ENCODE peak calls at places on chromosomes 12 and 14, in four cellular contexts. L is pancreas, G is A549, X is uterus. O is an unnamed sample.

GRCh38 chr14:76782115-76782884 is 21.0 kb downstream of the VASH1 start:
- DNase-seq in L (peak), G (no peak), X (no peak), O (no peak)

GRCh38 chr14:77601846-77602609 is 14.4 kb downstream of the SPTLC2 start:
- DNase-seq in L (no peak), G (no peak), X (no peak), O (no peak)

GRCh38 chr12:75556306-75556899 is 45.0 kb upstream of the KRR1 start:
- DNase-seq in L (no peak), G (no peak), X (no peak), O (no peak)

GRCh38 chr12:3789838-3790237 is 36.9 kb upstream of the CRACR2A start:
- DNase-seq in L (no peak), G (no peak), X (no peak), O (no peak)

GRCh38 chr12:101773560-101774206 is 34.4 kb upstream of the SYCP3 start:
- DNase-seq in L (peak), G (peak), X (peak), O (no peak)

GRCh38 chr12:9606736-9607372 is 862 bp downstream of the KLRB1 start:
- DNase-seq in L (no peak), G (no peak), X (no peak), O (no peak)

GRCh38 chr12:123966596-123966995 is 6.0 kb downstream of the CCDC92 start:
- DNase-seq in L (no peak), G (no peak), X (no peak), O (no peak)

GRCh38 chr14:61343991-61344405 is 22.6 kb downstream of the PRKCH start:
- DNase-seq in L (no peak), G (no peak), X (no peak), O (no peak)

GRCh38 chr12:22935501-22935900 is 310.5 kb downstream of the ETNK1 start:
- DNase-seq in L (no peak), G (no peak), X (no peak), O (no peak)

GRCh38 chr14:58922211-58922940 is 266.1 kb upstream of the DAAM1 start:
- DNase-seq in L (no peak), G (no peak), X (no peak), O (no peak)

GRCh38 chr14:25111061-25111601 is 61.2 kb upstream of the STXBP6 start:
- DNase-seq in L (peak), G (no peak), X (no peak), O (no peak)

DNA sequence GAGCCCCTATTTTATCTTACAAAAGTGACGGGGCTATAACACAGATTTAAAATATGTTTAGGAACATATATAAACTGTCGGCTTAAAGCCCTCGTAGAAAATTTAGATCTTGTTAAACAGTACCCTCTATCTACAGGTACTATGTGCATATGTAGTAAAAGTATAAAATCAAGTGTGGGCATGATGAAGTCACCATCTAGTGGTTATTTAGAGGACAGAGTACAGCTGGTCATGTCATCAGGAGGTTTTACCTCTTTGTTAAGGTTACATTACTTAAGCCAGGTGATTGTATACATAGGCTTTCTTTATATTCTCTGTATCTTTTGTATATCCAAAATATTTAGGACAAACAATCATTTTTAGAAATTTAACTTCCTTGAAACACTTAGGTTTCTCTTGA is 18.2 kb upstream of the TNS2 start:
- DNase-seq in L (no peak), G (no peak), X (no peak), O (no peak)
- TF ChIP-seq CTCF in L (no peak), G (peak), X (no peak), O (no peak)

DNA sequence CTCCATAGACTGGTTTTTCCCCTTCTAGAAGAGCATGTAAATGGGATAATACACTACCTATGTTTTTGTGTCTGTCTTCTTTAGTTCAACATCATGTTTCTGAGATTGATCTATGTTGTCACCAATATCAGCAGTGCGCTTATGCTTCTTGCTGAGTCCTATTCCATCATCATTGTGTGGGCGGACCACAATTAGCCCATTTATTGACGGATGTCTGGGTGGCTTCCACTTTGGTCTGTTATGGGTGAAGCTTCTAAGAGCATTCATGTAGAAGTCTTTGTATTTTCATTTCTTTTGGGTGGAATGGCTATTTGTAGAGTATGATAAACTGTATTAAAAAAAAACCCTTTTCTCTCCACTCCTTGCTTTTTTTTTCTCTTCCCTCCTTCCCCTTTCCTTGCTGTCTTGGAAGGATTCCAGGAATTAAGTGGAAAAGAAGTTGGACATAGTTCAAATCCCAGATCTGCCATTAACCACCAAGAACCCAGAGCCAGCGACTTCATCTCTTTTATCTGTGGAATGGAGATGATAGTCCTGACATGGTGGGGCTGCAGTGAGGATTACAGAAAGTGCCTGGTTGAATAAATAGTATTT is 7.0 kb upstream of the SERPINA1 start:
- DNase-seq in L (no peak), G (no peak), X (no peak), O (no peak)
- H3K27ac ChIP-seq in L (no peak), G (no peak), X (no peak), O (peak)

GRCh38 chr14:30369531-30370180 is 189.3 kb upstream of the G2E3 start:
- DNase-seq in L (no peak), G (no peak), X (no peak), O (no peak)

GRCh38 chr14:30373053-30373849 is 185.7 kb upstream of the G2E3 start:
- DNase-seq in L (no peak), G (no peak), X (no peak), O (no peak)

DNA sequence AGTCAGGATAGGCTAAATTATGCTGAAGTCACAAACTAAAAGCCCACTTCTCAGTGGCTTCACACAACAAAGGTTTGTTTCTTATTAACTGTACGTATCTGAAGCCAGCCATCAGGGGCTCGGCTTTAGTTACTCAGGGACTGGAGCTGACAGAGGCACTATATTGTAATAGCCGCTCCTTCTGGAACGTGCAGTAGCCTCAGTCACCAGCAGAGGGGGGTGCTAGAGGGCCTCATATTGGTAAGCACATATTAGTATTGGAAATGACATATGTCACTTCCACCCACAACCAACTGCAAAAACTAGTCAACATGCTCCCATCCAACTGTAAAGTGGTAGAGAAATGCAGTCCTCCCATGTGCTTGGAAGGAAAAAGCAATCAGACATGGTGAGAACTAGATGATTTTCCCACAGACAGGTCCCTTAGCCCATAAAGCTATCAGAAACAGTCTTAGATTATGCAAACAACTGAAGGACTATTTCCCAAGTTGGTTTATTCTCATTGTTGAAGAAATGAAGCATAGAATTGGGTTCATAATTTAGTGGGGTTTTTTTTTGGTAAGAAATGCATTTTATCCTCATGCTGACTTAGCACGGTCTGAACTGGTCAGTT is 183.6 kb upstream of the G2E3 start:
- DNase-seq in L (peak), G (peak), X (peak), O (no peak)
- TF ChIP-seq CTCF in L (peak), G (peak), X (peak), O (peak)

GRCh38 chr12:64450711-64451486 is 1.0 kb upstream of the TBK1 start:
- DNase-seq in L (no peak), G (no peak), X (no peak), O (no peak)
- H3K27ac ChIP-seq in L (no peak), G (peak), X (peak), O (peak)

GRCh38 chr14:71012888-71013287 is 105.6 kb downstream of the PCNX1 start:
- DNase-seq in L (no peak), G (no peak), X (no peak), O (no peak)

GRCh38 chr14:71006200-71006563 is 98.9 kb downstream of the PCNX1 start:
- DNase-seq in L (no peak), G (no peak), X (no peak), O (no peak)

GRCh38 chr14:71013551-71014192 is 106.4 kb downstream of the PCNX1 start:
- DNase-seq in L (no peak), G (no peak), X (no peak), O (no peak)

GRCh38 chr14:71011479-71011878 is 104.2 kb downstream of the PCNX1 start:
- DNase-seq in L (no peak), G (no peak), X (no peak), O (no peak)
- TF ChIP-seq CTCF in L (no peak), G (peak), X (no peak), O (no peak)

GRCh38 chr12:53051881-53052412 is 2.1 kb downstream of the TNS2 start:
- DNase-seq in L (peak), G (no peak), X (peak), O (no peak)
- H3K27ac ChIP-seq in L (peak), G (peak), X (peak), O (peak)

GRCh38 chr14:106562451-106562850 is 1036.1 kb downstream of the TMEM121 start:
- DNase-seq in L (no peak), G (no peak), X (no peak), O (no peak)

DNA sequence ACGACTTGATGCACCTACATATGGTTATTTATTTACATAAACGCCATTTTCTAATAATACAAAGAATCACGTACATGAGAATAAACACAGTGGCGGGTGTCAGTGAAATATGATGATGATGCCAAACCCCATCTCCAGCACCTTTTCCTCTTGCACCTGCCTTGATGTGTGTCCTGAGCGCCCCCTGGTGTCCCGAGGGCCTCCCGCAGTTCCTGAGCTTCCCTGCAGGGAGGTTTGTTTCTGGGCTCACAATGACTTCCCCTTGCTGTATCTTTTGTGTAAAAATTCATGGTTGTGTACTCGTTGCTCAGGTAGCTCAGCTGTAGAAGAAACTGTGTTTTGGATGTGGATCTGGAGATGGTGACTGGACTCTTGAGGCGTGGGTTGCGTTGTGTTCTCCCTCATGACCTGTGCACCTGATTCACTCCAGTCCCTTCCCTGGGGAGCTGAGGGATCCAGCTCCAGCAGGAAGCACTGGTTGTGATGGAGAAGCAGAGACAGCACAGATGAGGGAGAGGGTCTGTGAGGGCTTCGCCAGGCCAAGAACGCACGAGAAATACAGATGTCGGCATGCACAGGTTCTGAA is 1037.8 kb downstream of the TMEM121 start:
- DNase-seq in L (no peak), G (peak), X (no peak), O (no peak)
- TF ChIP-seq CTCF in L (peak), G (no peak), X (no peak), O (peak)

DNA sequence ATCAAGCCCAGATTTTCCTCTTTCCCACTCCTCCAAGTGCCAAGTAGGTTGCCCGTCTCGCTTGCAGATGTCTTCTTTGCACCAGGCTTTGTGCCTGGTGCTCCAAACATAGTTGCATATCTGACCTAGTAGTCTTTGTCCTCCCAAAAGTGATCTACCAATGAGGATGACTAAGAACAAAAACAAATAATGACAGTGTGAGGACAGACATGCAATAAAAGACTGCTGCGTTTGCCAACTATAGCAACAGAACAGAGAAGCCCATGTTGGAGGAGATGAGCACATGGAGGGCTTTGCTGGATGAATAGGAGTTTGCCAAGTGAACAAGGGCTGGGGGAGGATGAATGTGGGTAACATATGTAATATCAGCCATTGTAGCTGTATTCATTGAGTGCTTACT is 15.6 kb downstream of the DTX1 start:
- DNase-seq in L (no peak), G (no peak), X (no peak), O (no peak)
- H3K27ac ChIP-seq in L (no peak), G (no peak), X (no peak), O (no peak)